ENCODE peak calls at places on chromosomes 2 and 18, in seven cellular contexts. S is neural crest cell, V is MCF 10A, X is AG09319, T is A673, D is CD14-positive monocyte, J is lower leg skin. O is an unnamed sample.

GRCh38 chr2:168120310-168120709 is 127.1 kb downstream of the STK39 start:
- DNase-seq in S (no peak), V (no peak), X (no peak), T (no peak), D (no peak), J (no peak), O (no peak)

GRCh38 chr18:13284330-13285027 is 65.9 kb downstream of the LDLRAD4 start:
- DNase-seq in S (no peak), V (no peak), X (no peak), T (no peak), D (no peak), J (peak), O (no peak)

GRCh38 chr2:166184789-166185188 is 57.0 kb upstream of the SCN1A start:
- DNase-seq in S (no peak), V (peak), X (no peak), T (no peak), D (no peak), J (no peak), O (no peak)

GRCh38 chr2:119429225-119430000 is 2.2 kb upstream of the TMEM37 start:
- DNase-seq in S (no peak), V (peak), X (no peak), T (peak), D (no peak), J (peak), O (no peak)

GRCh38 chr2:216685327-216685875 is 9.9 kb downstream of the IGFBP5 start:
- DNase-seq in S (no peak), V (no peak), X (no peak), T (no peak), D (no peak), J (peak), O (no peak)

GRCh38 chr18:32328379-32328778 is 138.5 kb downstream of the MEP1B start:
- DNase-seq in S (no peak), V (no peak), X (no peak), T (no peak), D (no peak), J (no peak), O (no peak)

GRCh38 chr18:6941988-6942387 is 175.6 kb downstream of the LAMA1 start:
- DNase-seq in S (no peak), V (no peak), X (no peak), T (no peak), D (no peak), J (no peak), O (no peak)

GRCh38 chr2:110875384-110875725 is 143.0 kb downstream of the ACOXL start:
- DNase-seq in S (no peak), V (no peak), X (no peak), T (no peak), D (no peak), J (no peak), O (no peak)

GRCh38 chr2:28009732-28010131 is 119.2 kb downstream of the BABAM2 start:
- DNase-seq in S (no peak), V (peak), X (no peak), T (no peak), D (no peak), J (no peak), O (no peak)

GRCh38 chr18:34990571-34990970 is 50.6 kb upstream of the MAPRE2 start:
- DNase-seq in S (no peak), V (peak), X (no peak), T (no peak), D (no peak), J (no peak), O (no peak)

GRCh38 chr18:76679259-76679658 is 143.1 kb upstream of the ZNF236 start:
- DNase-seq in S (no peak), V (no peak), X (no peak), T (peak), D (no peak), J (peak), O (no peak)
- TF ChIP-seq CTCF in S (no peak), V (no peak), X (no peak), T (peak), D (no peak), J (no peak), O (peak)

GRCh38 chr2:126972272-126972626 is 73.6 kb downstream of the TEX51 start:
- DNase-seq in S (no peak), V (no peak), X (no peak), T (no peak), D (no peak), J (no peak), O (no peak)
- TF ChIP-seq CTCF in S (peak), V (no peak), X (no peak), T (no peak), D (peak), J (no peak), O (no peak)

GRCh38 chr2:105377871-105378270 is 21.0 kb downstream of the FHL2 start:
- DNase-seq in S (no peak), V (no peak), X (no peak), T (no peak), D (no peak), J (no peak), O (no peak)
- TF ChIP-seq CTCF in S (no peak), V (no peak), X (peak), T (no peak), D (no peak), J (no peak), O (peak)

GRCh38 chr2:154507186-154507585 is 191.3 kb upstream of the KCNJ3 start:
- DNase-seq in S (no peak), V (no peak), X (no peak), T (no peak), D (no peak), J (no peak), O (no peak)
- TF ChIP-seq CTCF in S (peak), V (no peak), X (no peak), T (no peak), D (no peak), J (no peak), O (peak)

GRCh38 chr2:75574106-75574505 is 13.4 kb upstream of the EVA1A start:
- DNase-seq in S (no peak), V (peak), X (no peak), T (no peak), D (no peak), J (no peak), O (no peak)
- TF ChIP-seq CTCF in S (no peak), V (peak), X (peak), T (peak), D (no peak), J (no peak), O (no peak)

GRCh38 chr2:235305678-235306077 is 188.2 kb upstream of the AGAP1 start:
- DNase-seq in S (no peak), V (no peak), X (no peak), T (no peak), D (no peak), J (no peak), O (no peak)

GRCh38 chr2:235301202-235302076 is 192.4 kb upstream of the AGAP1 start:
- DNase-seq in S (no peak), V (no peak), X (no peak), T (no peak), D (no peak), J (no peak), O (no peak)

GRCh38 chr2:235300368-235301201 is 193.3 kb upstream of the AGAP1 start:
- DNase-seq in S (no peak), V (peak), X (peak), T (peak), D (no peak), J (no peak), O (no peak)

GRCh38 chr2:235302263-235302662 is 191.6 kb upstream of the AGAP1 start:
- DNase-seq in S (no peak), V (no peak), X (no peak), T (no peak), D (no peak), J (no peak), O (no peak)

DNA sequence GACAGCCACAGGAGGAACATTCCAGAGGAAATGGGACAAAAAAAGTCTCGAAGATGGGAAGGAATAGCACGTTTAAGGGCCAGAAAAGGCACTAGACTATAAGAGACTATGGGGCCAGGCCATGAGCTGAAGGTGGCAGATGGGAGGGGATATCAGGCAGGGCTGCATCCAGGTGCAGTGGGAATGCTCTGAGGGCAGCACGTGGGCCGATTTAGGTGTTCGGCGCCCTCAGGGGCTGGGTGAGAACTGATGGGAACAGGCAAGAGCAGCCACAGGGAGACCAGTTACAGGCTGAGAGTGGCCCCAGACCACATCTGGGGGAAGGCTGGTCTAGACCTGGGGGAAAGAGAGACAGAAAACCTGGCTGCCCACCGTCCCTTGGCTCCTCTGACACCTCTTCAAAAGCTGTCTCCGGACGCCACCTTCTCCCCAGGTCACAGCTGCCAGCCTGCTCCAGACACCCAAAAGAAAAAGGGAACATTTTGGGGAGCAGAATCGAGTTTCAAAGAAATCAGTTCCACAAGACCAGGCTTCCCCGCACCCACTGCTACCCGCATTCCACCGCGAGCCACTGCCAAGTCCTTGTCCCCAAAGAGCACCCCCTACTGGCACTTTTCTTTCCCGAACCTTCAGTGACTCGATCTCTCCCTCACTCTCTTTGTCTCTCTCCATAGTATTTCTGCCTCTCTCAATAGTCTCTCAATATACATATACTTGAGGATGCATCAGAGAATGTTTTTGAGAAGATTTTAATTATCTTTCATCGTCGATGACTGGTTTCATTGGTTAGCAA is 190.1 kb upstream of the AGAP1 start:
- DNase-seq in S (no peak), V (no peak), X (no peak), T (no peak), D (no peak), J (no peak), O (no peak)
- TF ChIP-seq CTCF in S (no peak), V (no peak), X (no peak), T (peak), D (no peak), J (no peak), O (no peak)

DNA sequence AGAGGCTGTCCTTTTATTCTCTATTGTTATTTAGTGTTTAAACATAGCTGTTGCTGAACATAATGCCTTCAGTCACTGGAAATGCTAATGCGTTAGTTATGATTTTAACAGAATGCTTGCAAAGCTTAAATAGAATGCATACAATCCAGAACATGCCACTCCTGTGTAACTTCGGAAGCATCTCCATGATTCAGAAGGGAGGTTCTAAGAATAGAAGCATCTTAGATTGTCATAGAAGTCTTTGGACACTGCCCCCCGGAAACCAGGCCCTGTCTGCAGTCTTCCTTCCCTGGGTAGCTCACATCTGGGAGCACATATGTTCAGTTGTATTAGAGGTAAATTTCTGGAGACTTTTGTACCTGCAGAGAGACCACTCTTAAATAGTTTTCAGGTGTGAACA is 73.2 kb downstream of the ZNF532 start:
- DNase-seq in S (no peak), V (no peak), X (no peak), T (no peak), D (no peak), J (no peak), O (no peak)
- TF ChIP-seq CTCF in S (no peak), V (no peak), X (no peak), T (no peak), D (no peak), J (no peak), O (no peak)

GRCh38 chr2:218953366-218953954 is 6.0 kb upstream of the CDK5R2 start:
- DNase-seq in S (no peak), V (no peak), X (no peak), T (no peak), D (no peak), J (peak), O (peak)
- TF ChIP-seq CTCF in S (peak), V (no peak), X (no peak), T (peak), D (no peak), J (no peak), O (no peak)

GRCh38 chr2:10908195-10908594 is 3.5 kb upstream of the KCNF1 start:
- DNase-seq in S (no peak), V (no peak), X (no peak), T (no peak), D (no peak), J (no peak), O (no peak)

GRCh38 chr2:10910625-10911024 is 1.1 kb upstream of the KCNF1 start:
- DNase-seq in S (no peak), V (no peak), X (no peak), T (no peak), D (no peak), J (peak), O (no peak)

GRCh38 chr2:10911291-10912075 is at the start of gene KCNF1:
- DNase-seq in S (peak), V (peak), X (no peak), T (peak), D (no peak), J (peak), O (no peak)

GRCh38 chr2:10909996-10910341 is 1.8 kb upstream of the KCNF1 start:
- DNase-seq in S (no peak), V (no peak), X (no peak), T (no peak), D (no peak), J (peak), O (no peak)

GRCh38 chr2:10909050-10909995 is 2.4 kb upstream of the KCNF1 start:
- DNase-seq in S (peak), V (peak), X (no peak), T (peak), D (no peak), J (peak), O (no peak)
- TF ChIP-seq CTCF in S (peak), V (peak), X (peak), T (peak), D (peak), J (no peak), O (peak)